ENCODE peak calls at places on chromosomes 4 and X, in four cellular contexts. One of them, this sample, is unnamed.

GRCh38 chrX:84724576-84724975 is 222.3 kb upstream of the HDX start:
- DNase-seq in Panc1: no peak
- DNase-seq in DND-41: no peak
- DNase-seq in uterus: no peak
- DNase-seq in this sample: no peak

GRCh38 chrX:39518451-39519212 is 579.1 kb downstream of the BCOR start:
- DNase-seq in Panc1: no peak
- DNase-seq in DND-41: no peak
- DNase-seq in uterus: no peak
- DNase-seq in this sample: no peak

GRCh38 chr4:146245246-146245645 is 30.9 kb downstream of the REELD1 start:
- DNase-seq in Panc1: no peak
- DNase-seq in DND-41: no peak
- DNase-seq in uterus: no peak
- DNase-seq in this sample: no peak

GRCh38 chr4:29085748-29086147 is 1634.4 kb upstream of the PCDH7 start:
- DNase-seq in Panc1: no peak
- DNase-seq in DND-41: no peak
- DNase-seq in uterus: no peak
- DNase-seq in this sample: no peak

GRCh38 chr4:127709456-127709855 is 20.7 kb upstream of the SLC25A31 start:
- DNase-seq in Panc1: no peak
- DNase-seq in DND-41: no peak
- DNase-seq in uterus: no peak
- DNase-seq in this sample: no peak

GRCh38 chrX:316351-317325 is 2.0 kb downstream of the GTPBP6 start:
- DNase-seq in Panc1: no peak
- DNase-seq in DND-41: no peak
- DNase-seq in uterus: no peak
- DNase-seq in this sample: no peak

GRCh38 chr4:148982200-148982599 is 540.0 kb upstream of the NR3C2 start:
- DNase-seq in Panc1: no peak
- DNase-seq in DND-41: no peak
- DNase-seq in uterus: no peak
- DNase-seq in this sample: no peak

GRCh38 chr4:1130318-1131186 is 17.2 kb upstream of the RNF212 start:
- DNase-seq in Panc1: peak; percentile 64
- DNase-seq in DND-41: peak; percentile 78
- DNase-seq in uterus: peak; percentile 68
- DNase-seq in this sample: no peak

GRCh38 chr4:73631565-73632226 is 11.5 kb upstream of the RASSF6 start:
- DNase-seq in Panc1: no peak
- DNase-seq in DND-41: no peak
- DNase-seq in uterus: no peak
- DNase-seq in this sample: no peak

GRCh38 chrX:22634081-22634480 is 361.4 kb downstream of the CBLL2 start:
- DNase-seq in Panc1: no peak
- DNase-seq in DND-41: no peak
- DNase-seq in uterus: no peak
- DNase-seq in this sample: no peak

GRCh38 chr4:108168213-108168671 is 490 bp downstream of the LEF1 start:
- DNase-seq in Panc1: no peak
- DNase-seq in DND-41: peak; percentile 50
- DNase-seq in uterus: no peak
- DNase-seq in this sample: no peak

GRCh38 chr4:40630335-40631021 is 814 bp upstream of the RBM47 start:
- DNase-seq in Panc1: no peak
- DNase-seq in DND-41: no peak
- DNase-seq in uterus: peak; percentile 16
- DNase-seq in this sample: no peak

GRCh38 chr4:150381671-150382427 is 200.1 kb upstream of the MAB21L2 start:
- DNase-seq in Panc1: no peak
- DNase-seq in DND-41: no peak
- DNase-seq in uterus: no peak
- DNase-seq in this sample: no peak

GRCh38 chrX:42241421-42241820 is 318.1 kb upstream of the CASK start:
- DNase-seq in Panc1: no peak
- DNase-seq in DND-41: no peak
- DNase-seq in uterus: no peak
- DNase-seq in this sample: no peak

GRCh38 chr4:87007345-87008181 is 72.8 kb downstream of the AFF1 start:
- DNase-seq in Panc1: no peak
- DNase-seq in DND-41: peak; percentile 64
- DNase-seq in uterus: peak; percentile 77
- DNase-seq in this sample: no peak

GRCh38 chr4:86957214-86957613 is 22.4 kb downstream of the AFF1 start:
- DNase-seq in Panc1: no peak
- DNase-seq in DND-41: no peak
- DNase-seq in uterus: no peak
- DNase-seq in this sample: no peak

GRCh38 chr4:152009046-152009445 is 248.2 kb upstream of the GATB start:
- DNase-seq in Panc1: no peak
- DNase-seq in DND-41: no peak
- DNase-seq in uterus: no peak
- DNase-seq in this sample: no peak

GRCh38 chrX:128216364-128216763 is 164.2 kb upstream of the ACTRT1 start:
- DNase-seq in Panc1: no peak
- DNase-seq in DND-41: no peak
- DNase-seq in uterus: no peak
- DNase-seq in this sample: no peak

GRCh38 chrX:42886519-42886918 is 108.6 kb upstream of the PPP1R2C start:
- DNase-seq in Panc1: no peak
- DNase-seq in DND-41: no peak
- DNase-seq in uterus: no peak
- DNase-seq in this sample: no peak

GRCh38 chrX:125137521-125137920 is 182.2 kb upstream of the TEX13C start:
- DNase-seq in Panc1: no peak
- DNase-seq in DND-41: no peak
- DNase-seq in uterus: no peak
- DNase-seq in this sample: no peak

GRCh38 chrX:148049441-148049840 is 68.3 kb downstream of the FMR1NB start:
- DNase-seq in Panc1: peak; percentile 18
- DNase-seq in DND-41: peak; percentile 12
- DNase-seq in uterus: no peak
- DNase-seq in this sample: no peak

GRCh38 chr4:125736057-125736456 is 421.3 kb downstream of the FAT4 start:
- DNase-seq in Panc1: no peak
- DNase-seq in DND-41: no peak
- DNase-seq in uterus: no peak
- DNase-seq in this sample: no peak

GRCh38 chr4:153514001-153514526 is 47.9 kb downstream of the TMEM131L start:
- DNase-seq in Panc1: no peak
- DNase-seq in DND-41: no peak
- DNase-seq in uterus: no peak
- DNase-seq in this sample: no peak

GRCh38 chr4:36651253-36651652 is 369.8 kb downstream of the DTHD1 start:
- DNase-seq in Panc1: no peak
- DNase-seq in DND-41: no peak
- DNase-seq in uterus: no peak
- DNase-seq in this sample: no peak

GRCh38 chrX:129833153-129834004 is 10.3 kb downstream of the ZDHHC9 start:
- DNase-seq in Panc1: no peak
- DNase-seq in DND-41: no peak
- DNase-seq in uterus: no peak
- DNase-seq in this sample: no peak

GRCh38 chr4:20393486-20394100 is 141.9 kb downstream of the SLIT2 start:
- DNase-seq in Panc1: no peak
- DNase-seq in DND-41: no peak
- DNase-seq in uterus: no peak
- DNase-seq in this sample: no peak

GRCh38 chr4:17480530-17480929 is 31.4 kb downstream of the QDPR start:
- DNase-seq in Panc1: no peak
- DNase-seq in DND-41: no peak
- DNase-seq in uterus: no peak
- DNase-seq in this sample: no peak

GRCh38 chr4:78168029-78168428 is 110.9 kb downstream of the FRAS1 start:
- DNase-seq in Panc1: no peak
- DNase-seq in DND-41: no peak
- DNase-seq in uterus: no peak
- DNase-seq in this sample: no peak

GRCh38 chrX:140110081-140110650 is 144.8 kb upstream of the CXorf66 start:
- DNase-seq in Panc1: no peak
- DNase-seq in DND-41: no peak
- DNase-seq in uterus: no peak
- DNase-seq in this sample: no peak

GRCh38 chr4:173538148-173538902 is 8.3 kb upstream of the HAND2 start:
- DNase-seq in Panc1: no peak
- DNase-seq in DND-41: no peak
- DNase-seq in uterus: no peak
- DNase-seq in this sample: no peak

GRCh38 chr4:1237981-1238675 is 10.8 kb downstream of the CTBP1 start:
- DNase-seq in Panc1: no peak
- DNase-seq in DND-41: no peak
- DNase-seq in uterus: peak; percentile 13
- DNase-seq in this sample: no peak

GRCh38 chr4:62399242-62399641 is 1199.1 kb downstream of the ADGRL3 start:
- DNase-seq in Panc1: no peak
- DNase-seq in DND-41: no peak
- DNase-seq in uterus: no peak
- DNase-seq in this sample: no peak

GRCh38 chr4:13160906-13161305 is 323.2 kb downstream of the RAB28 start:
- DNase-seq in Panc1: no peak
- DNase-seq in DND-41: no peak
- DNase-seq in uterus: no peak
- DNase-seq in this sample: no peak

GRCh38 chr4:156971623-156972369 is at the start of gene PDGFC:
- DNase-seq in Panc1: no peak
- DNase-seq in DND-41: no peak
- DNase-seq in uterus: peak; percentile 82
- DNase-seq in this sample: peak; percentile 68

GRCh38 chr4:70778888-70779422 is 57.2 kb downstream of the RUFY3 start:
- DNase-seq in Panc1: no peak
- DNase-seq in DND-41: no peak
- DNase-seq in uterus: peak; percentile 53
- DNase-seq in this sample: no peak

GRCh38 chr4:82865592-82865991 is 25.4 kb downstream of the SEC31A start:
- DNase-seq in Panc1: no peak
- DNase-seq in DND-41: peak; percentile 34
- DNase-seq in uterus: no peak
- DNase-seq in this sample: no peak

DNA sequence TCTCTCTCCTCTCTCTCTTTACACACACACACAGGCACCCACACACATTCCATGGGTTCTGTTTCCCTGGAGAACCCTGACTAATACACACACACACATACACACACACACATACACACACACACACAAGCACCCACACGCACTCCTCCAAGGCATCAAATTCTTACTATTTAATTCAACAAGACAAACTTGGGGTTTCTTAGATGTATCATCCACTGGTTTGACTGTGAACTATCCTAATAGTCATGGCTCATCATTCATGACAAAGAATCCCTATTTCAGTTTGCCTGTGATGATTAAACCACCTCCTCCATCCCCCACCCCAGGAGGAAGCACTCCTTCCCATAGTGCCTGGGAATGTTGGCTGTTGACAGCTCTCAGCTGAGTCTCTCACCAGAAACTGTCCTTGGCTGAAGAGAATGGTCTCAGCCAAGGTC is 98.2 kb downstream of the USP46 start:
- DNase-seq in Panc1: no peak
- DNase-seq in DND-41: no peak
- DNase-seq in uterus: no peak
- DNase-seq in this sample: no peak
- H3K27ac ChIP-seq in Panc1: no peak overlapping the region
- H3K27ac ChIP-seq in DND-41: no peak overlapping the region
- H3K27ac ChIP-seq in uterus: no peak overlapping the region
- H3K27ac ChIP-seq in this sample: no peak overlapping the region

GRCh38 chrX:13651150-13651549 is 1.8 kb upstream of the TCEANC start:
- DNase-seq in Panc1: no peak
- DNase-seq in DND-41: no peak
- DNase-seq in uterus: no peak
- DNase-seq in this sample: no peak
- H3K27ac ChIP-seq in Panc1: no peak overlapping the region
- H3K27ac ChIP-seq in DND-41: no peak overlapping the region
- H3K27ac ChIP-seq in uterus: peak overlapping the region; percentile 77
- H3K27ac ChIP-seq in this sample: no peak overlapping the region

GRCh38 chr4:143391895-143392294 is 55.2 kb downstream of the GAB1 start:
- DNase-seq in Panc1: no peak
- DNase-seq in DND-41: no peak
- DNase-seq in uterus: no peak
- DNase-seq in this sample: no peak

GRCh38 chr4:143389543-143390195 is 53.0 kb downstream of the GAB1 start:
- DNase-seq in Panc1: no peak
- DNase-seq in DND-41: no peak
- DNase-seq in uterus: no peak
- DNase-seq in this sample: no peak

GRCh38 chr4:143391261-143391660 is 54.6 kb downstream of the GAB1 start:
- DNase-seq in Panc1: no peak
- DNase-seq in DND-41: no peak
- DNase-seq in uterus: no peak
- DNase-seq in this sample: no peak

GRCh38 chr4:143393195-143393594 is 56.5 kb downstream of the GAB1 start:
- DNase-seq in Panc1: no peak
- DNase-seq in DND-41: no peak
- DNase-seq in uterus: no peak
- DNase-seq in this sample: no peak

DNA sequence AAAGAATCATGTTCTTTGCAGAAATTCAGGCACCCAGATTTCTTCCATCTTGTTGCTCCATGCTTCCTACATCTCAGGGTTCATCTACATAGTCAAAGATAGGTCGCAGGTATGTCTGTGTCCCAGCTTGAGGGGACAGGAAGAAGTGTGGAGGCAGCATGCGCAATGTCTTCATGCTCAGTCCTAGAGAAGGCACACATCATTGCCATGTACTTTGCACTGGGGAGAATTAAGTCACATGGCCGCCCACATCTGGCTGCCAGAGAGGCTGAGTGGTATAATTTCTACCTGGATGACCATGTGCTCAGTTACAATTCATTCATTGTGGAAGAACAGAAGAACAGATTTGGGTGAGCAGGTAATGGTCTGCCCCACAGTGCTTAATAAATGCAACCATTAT is 54.1 kb downstream of the GAB1 start:
- DNase-seq in Panc1: no peak
- DNase-seq in DND-41: no peak
- DNase-seq in uterus: no peak
- DNase-seq in this sample: no peak
- H3K27ac ChIP-seq in Panc1: no peak overlapping the region
- H3K27ac ChIP-seq in DND-41: no peak overlapping the region
- H3K27ac ChIP-seq in uterus: peak overlapping the region; percentile 93
- H3K27ac ChIP-seq in this sample: peak overlapping the region; percentile 63

GRCh38 chr4:183906736-183907651 is 1.9 kb downstream of the STOX2 start:
- DNase-seq in Panc1: no peak
- DNase-seq in DND-41: no peak
- DNase-seq in uterus: no peak
- DNase-seq in this sample: peak; percentile 45
- H3K27ac ChIP-seq in Panc1: no peak overlapping the region
- H3K27ac ChIP-seq in DND-41: no peak overlapping the region
- H3K27ac ChIP-seq in uterus: peak overlapping the region; percentile 57
- H3K27ac ChIP-seq in this sample: peak overlapping the region; percentile 76

GRCh38 chr4:38152721-38153412 is 192.7 kb downstream of the PTTG2 start:
- DNase-seq in Panc1: no peak
- DNase-seq in DND-41: no peak
- DNase-seq in uterus: no peak
- DNase-seq in this sample: no peak
- H3K27ac ChIP-seq in Panc1: no peak overlapping the region
- H3K27ac ChIP-seq in DND-41: no peak overlapping the region
- H3K27ac ChIP-seq in uterus: no peak overlapping the region
- H3K27ac ChIP-seq in this sample: no peak overlapping the region

This sample was measured in substantia nigra.